ENCODE peak calls at places on chromosomes 3 and 15, in seven cellular contexts. One of them, this sample, is unnamed.

GRCh38 chr15:45184562-45185041 is 3.2 kb downstream of the SHF start:
- DNase-seq in iPS-NIHi11: no peak
- DNase-seq in heart right ventricle: no peak
- DNase-seq in nephron progenitor cell: no peak
- DNase-seq in left kidney: no peak
- DNase-seq in NCI-H345: no peak
- DNase-seq in NCI-H1092: no peak
- DNase-seq in this sample: no peak

GRCh38 chr3:185290266-185290665 is 36.4 kb upstream of the EHHADH start:
- DNase-seq in iPS-NIHi11: no peak
- DNase-seq in heart right ventricle: no peak
- DNase-seq in nephron progenitor cell: no peak
- DNase-seq in left kidney: no peak
- DNase-seq in NCI-H345: no peak
- DNase-seq in NCI-H1092: no peak
- DNase-seq in this sample: no peak

GRCh38 chr3:36944012-36944640 is 728 bp downstream of the TRANK1 start:
- DNase-seq in iPS-NIHi11: peak
- DNase-seq in heart right ventricle: peak
- DNase-seq in nephron progenitor cell: peak
- DNase-seq in left kidney: peak
- DNase-seq in NCI-H345: peak
- DNase-seq in NCI-H1092: no peak
- DNase-seq in this sample: no peak

GRCh38 chr15:94411279-94411678 is 179.9 kb downstream of the MCTP2 start:
- DNase-seq in iPS-NIHi11: no peak
- DNase-seq in heart right ventricle: no peak
- DNase-seq in nephron progenitor cell: peak
- DNase-seq in left kidney: peak
- DNase-seq in NCI-H345: peak
- DNase-seq in NCI-H1092: peak
- DNase-seq in this sample: no peak

GRCh38 chr3:61299343-61299742 is 48.1 kb upstream of the FHIT start:
- DNase-seq in iPS-NIHi11: peak
- DNase-seq in heart right ventricle: no peak
- DNase-seq in nephron progenitor cell: no peak
- DNase-seq in left kidney: peak
- DNase-seq in NCI-H345: no peak
- DNase-seq in NCI-H1092: no peak
- DNase-seq in this sample: no peak

GRCh38 chr3:55487376-55488241 is 503 bp upstream of the WNT5A start:
- DNase-seq in iPS-NIHi11: peak
- DNase-seq in heart right ventricle: no peak
- DNase-seq in nephron progenitor cell: peak
- DNase-seq in left kidney: peak
- DNase-seq in NCI-H345: peak
- DNase-seq in NCI-H1092: no peak
- DNase-seq in this sample: no peak

GRCh38 chr3:17261627-17262369 is 377.0 kb downstream of the PLCL2 start:
- DNase-seq in iPS-NIHi11: no peak
- DNase-seq in heart right ventricle: no peak
- DNase-seq in nephron progenitor cell: no peak
- DNase-seq in left kidney: no peak
- DNase-seq in NCI-H345: no peak
- DNase-seq in NCI-H1092: no peak
- DNase-seq in this sample: no peak

GRCh38 chr15:77420610-77421369 is at the start of gene HMG20A:
- DNase-seq in iPS-NIHi11: peak
- DNase-seq in heart right ventricle: peak
- DNase-seq in nephron progenitor cell: peak
- DNase-seq in left kidney: peak
- DNase-seq in NCI-H345: peak
- DNase-seq in NCI-H1092: peak
- DNase-seq in this sample: no peak

GRCh38 chr3:10349801-10350200 is 28.9 kb upstream of the SEC13 start:
- DNase-seq in iPS-NIHi11: no peak
- DNase-seq in heart right ventricle: no peak
- DNase-seq in nephron progenitor cell: no peak
- DNase-seq in left kidney: no peak
- DNase-seq in NCI-H345: no peak
- DNase-seq in NCI-H1092: no peak
- DNase-seq in this sample: no peak

GRCh38 chr15:68330911-68331310 is 53.4 kb downstream of the FEM1B start:
- DNase-seq in iPS-NIHi11: peak
- DNase-seq in heart right ventricle: no peak
- DNase-seq in nephron progenitor cell: no peak
- DNase-seq in left kidney: no peak
- DNase-seq in NCI-H345: peak
- DNase-seq in NCI-H1092: no peak
- DNase-seq in this sample: no peak

GRCh38 chr15:90007089-90007487 is 6.0 kb downstream of the ZNF710 start:
- DNase-seq in iPS-NIHi11: no peak
- DNase-seq in heart right ventricle: no peak
- DNase-seq in nephron progenitor cell: no peak
- DNase-seq in left kidney: peak
- DNase-seq in NCI-H345: no peak
- DNase-seq in NCI-H1092: no peak
- DNase-seq in this sample: no peak

GRCh38 chr15:50256188-50257041 is 9.1 kb downstream of the HDC start:
- DNase-seq in iPS-NIHi11: no peak
- DNase-seq in heart right ventricle: no peak
- DNase-seq in nephron progenitor cell: no peak
- DNase-seq in left kidney: no peak
- DNase-seq in NCI-H345: no peak
- DNase-seq in NCI-H1092: no peak
- DNase-seq in this sample: no peak

GRCh38 chr3:144810150-144810549 is 838.5 kb downstream of the DIPK2A start:
- DNase-seq in iPS-NIHi11: no peak
- DNase-seq in heart right ventricle: no peak
- DNase-seq in nephron progenitor cell: no peak
- DNase-seq in left kidney: no peak
- DNase-seq in NCI-H345: no peak
- DNase-seq in NCI-H1092: no peak
- DNase-seq in this sample: no peak

GRCh38 chr3:185824467-185825378 is at the start of gene IGF2BP2:
- DNase-seq in iPS-NIHi11: peak
- DNase-seq in heart right ventricle: peak
- DNase-seq in nephron progenitor cell: peak
- DNase-seq in left kidney: peak
- DNase-seq in NCI-H345: peak
- DNase-seq in NCI-H1092: no peak
- DNase-seq in this sample: no peak